ENCODE peak calls at places on chromosomes 4 and X, in nine cellular contexts. U is tibial nerve, R is upper lobe of left lung, Q is transverse colon, O is H1, P is ovary, J is SK-N-SH, Y is suprapubic skin, F is HepG2. V is an unnamed sample.
A peak's percentile ranks its signal among the peaks of the same experiment; 100 is the strongest.

GRCh38 chrX:108763559-108763958 is 27.2 kb upstream of the IRS4 start:
- DNase-seq in U (no peak), R (no peak), Q (no peak), O (no peak), P (no peak), J (no peak), Y (no peak), F (no peak), V (no peak)

GRCh38 chr4:80926446-80926845 is 104.1 kb upstream of the BMP3 start:
- DNase-seq in U (no peak), R (no peak), Q (no peak), O (no peak), P (no peak), J (no peak), Y (no peak), F (no peak), V (no peak)

GRCh38 chr4:176610594-176610993 is 182.1 kb downstream of the VEGFC start:
- DNase-seq in U (no peak), R (no peak), Q (no peak), O (no peak), P (no peak), J (no peak), Y (no peak), F (no peak), V (no peak)

GRCh38 chr4:62544428-62544827 is 1344.3 kb downstream of the ADGRL3 start:
- DNase-seq in U (no peak), R (no peak), Q (no peak), O (no peak), P (no peak), J (no peak), Y (no peak), F (no peak), V (no peak)

GRCh38 chr4:48651869-48652447 is 128.1 kb downstream of the FRYL start:
- DNase-seq in U (no peak), R (no peak), Q (no peak), O (no peak), P (no peak), J (no peak), Y (no peak), F (no peak), V (no peak)

GRCh38 chr4:14566518-14566917 is 435.8 kb upstream of the CPEB2 start:
- DNase-seq in U (no peak), R (no peak), Q (no peak), O (no peak), P (no peak), J (no peak), Y (no peak), F (no peak), V (no peak)

GRCh38 chr4:6926681-6927478 is 17.3 kb downstream of the TBC1D14 start:
- DNase-seq in U (no peak), R (peak; percentile 83), Q (peak; percentile 87), O (no peak), P (no peak), J (no peak), Y (no peak), F (peak; percentile 96), V (no peak)

GRCh38 chr4:102627831-102628523 is 126.8 kb downstream of the NFKB1 start:
- DNase-seq in U (no peak), R (no peak), Q (no peak), O (no peak), P (no peak), J (no peak), Y (no peak), F (no peak), V (no peak)

GRCh38 chr4:148453833-148454232 is 11.6 kb upstream of the NR3C2 start:
- DNase-seq in U (no peak), R (no peak), Q (no peak), O (no peak), P (no peak), J (no peak), Y (no peak), F (no peak), V (no peak)

GRCh38 chr4:88219099-88219498 is 60.7 kb upstream of the ABCG2 start:
- DNase-seq in U (no peak), R (no peak), Q (no peak), O (no peak), P (no peak), J (peak; percentile 44), Y (no peak), F (peak; percentile 30), V (no peak)

GRCh38 chr4:188220006-188220405 is 80.8 kb downstream of the TRIML1 start:
- DNase-seq in U (no peak), R (no peak), Q (no peak), O (no peak), P (no peak), J (no peak), Y (no peak), F (no peak), V (no peak)

GRCh38 chr4:188221090-188221489 is 81.8 kb downstream of the TRIML1 start:
- DNase-seq in U (no peak), R (no peak), Q (no peak), O (no peak), P (no peak), J (no peak), Y (no peak), F (no peak), V (no peak)

GRCh38 chr4:188214861-188215260 is 75.6 kb downstream of the TRIML1 start:
- DNase-seq in U (no peak), R (no peak), Q (no peak), O (no peak), P (no peak), J (no peak), Y (no peak), F (peak; percentile 61), V (no peak)

DNA sequence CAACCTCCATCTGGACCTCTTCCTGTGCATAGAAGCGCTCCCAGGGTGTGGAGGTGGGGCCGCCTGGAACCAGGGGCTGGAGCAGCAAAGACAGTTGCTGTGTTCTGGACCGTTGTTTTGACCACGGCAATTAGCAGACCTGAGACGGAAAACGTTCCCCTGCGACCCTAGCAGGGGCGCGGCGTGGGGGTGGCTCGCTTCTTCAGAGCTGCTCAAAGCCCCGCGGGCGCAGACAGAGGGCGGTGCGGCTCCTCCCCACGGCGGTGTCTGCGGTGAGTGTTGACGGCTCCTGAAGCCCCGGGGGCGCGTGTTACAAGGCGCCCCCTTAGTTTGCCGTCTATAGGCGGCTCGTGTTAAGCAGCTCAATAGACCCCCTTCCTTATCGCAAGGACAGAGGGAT is 79.2 kb downstream of the TRIML1 start:
- DNase-seq in U (no peak), R (no peak), Q (no peak), O (no peak), P (no peak), J (no peak), Y (no peak), F (no peak), V (no peak)
- TF ChIP-seq EP300 in U (no peak), R (no peak), Q (no peak), O (no peak), P (no peak), J (no peak), Y (no peak), F (no peak), V (no peak)

DNA sequence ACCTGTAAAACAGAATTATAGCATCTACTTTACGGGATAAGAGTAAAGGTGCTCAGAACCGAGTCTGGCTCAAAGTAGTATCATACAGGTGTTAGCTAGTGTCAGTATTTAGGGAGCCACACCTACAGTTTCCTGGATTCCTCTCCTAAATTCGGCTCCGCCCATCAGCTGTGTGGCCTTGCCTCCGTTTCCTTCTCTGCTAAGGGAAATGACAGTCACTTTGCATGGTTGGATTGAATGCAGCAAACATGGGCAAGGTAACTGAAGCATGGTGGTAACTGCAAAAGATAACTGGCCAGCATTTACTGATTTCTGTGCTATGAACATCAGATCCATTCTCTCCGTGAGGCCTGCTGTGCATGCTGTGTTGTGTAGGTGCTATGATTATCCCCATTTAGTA is 2.8 kb downstream of the PPP1R3F start:
- DNase-seq in U (no peak), R (no peak), Q (no peak), O (no peak), P (peak; percentile 1), J (no peak), Y (peak; percentile 19), F (no peak), V (peak; percentile 27)
- H3K27me3 ChIP-seq in U (no peaks in the 10 kb centered on the region), R (no peaks in the 10 kb centered on the region), Q (no peaks in the 10 kb centered on the region), O (no peaks in the 10 kb centered on the region), P (no peaks in the 10 kb centered on the region), J (peaks cover 4% of the 10 kb centered on the region), Y (no peaks in the 10 kb centered on the region), F (no peaks in the 10 kb centered on the region), V (no peaks in the 10 kb centered on the region)

GRCh38 chr4:154985673-154986072 is 204.6 kb downstream of the RBM46 start:
- DNase-seq in U (no peak), R (no peak), Q (no peak), O (no peak), P (no peak), J (no peak), Y (no peak), F (no peak), V (no peak)

GRCh38 chr4:154983714-154984113 is 202.6 kb downstream of the RBM46 start:
- DNase-seq in U (no peak), R (no peak), Q (no peak), O (no peak), P (no peak), J (no peak), Y (no peak), F (no peak), V (no peak)

GRCh38 chr4:154984616-154985015 is 203.5 kb downstream of the RBM46 start:
- DNase-seq in U (no peak), R (no peak), Q (no peak), O (no peak), P (no peak), J (no peak), Y (no peak), F (no peak), V (no peak)

GRCh38 chr4:154984148-154984547 is 203.1 kb downstream of the RBM46 start:
- DNase-seq in U (no peak), R (no peak), Q (no peak), O (no peak), P (no peak), J (no peak), Y (no peak), F (no peak), V (no peak)

GRCh38 chr4:154982187-154983047 is 201.3 kb downstream of the RBM46 start:
- DNase-seq in U (peak; percentile 25), R (peak; percentile 60), Q (peak; percentile 56), O (peak; percentile 38), P (peak; percentile 33), J (peak; percentile 58), Y (no peak), F (peak; percentile 32), V (no peak)
- TF ChIP-seq CTCF in U (peak; percentile 41), R (no peak), Q (peak; percentile 52), O (peak; percentile 85), P (peak; percentile 19), J (peak; percentile 70), Y (peak; percentile 54), F (peak; percentile 83), V (no peak)

GRCh38 chrX:119427024-119427794 is 28.1 kb downstream of the SLC25A43 start:
- DNase-seq in U (no peak), R (no peak), Q (peak; percentile 35), O (no peak), P (no peak), J (no peak), Y (no peak), F (no peak), V (no peak)
- TF ChIP-seq EP300 in U (no peak), R (no peak), Q (no peak), O (no peak), P (no peak), J (no peak), Y (no peak), F (no peak), V (no peak)